ENCODE peak calls at places on chromosomes 2 and 18, in nine cellular contexts. G is HFF-Myc, X is tibial artery, T is esophagus squamous epithelium, P is upper lobe of right lung, I is brain microvascular endothelial cell, D is hepatocyte, V is astrocyte of the spinal cord, B is foreskin fibroblast. W is an unnamed sample.

GRCh38 chr2:224038049-224038829 is 847 bp downstream of the SERPINE2 start:
- DNase-seq in G (no peak), X (no peak), T (no peak), P (peak), I (no peak), D (peak), V (peak), B (peak), W (no peak)

GRCh38 chr2:15568874-15569273 is 7.7 kb upstream of the NBAS start:
- DNase-seq in G (no peak), X (no peak), T (no peak), P (no peak), I (no peak), D (no peak), V (no peak), B (no peak), W (no peak)

GRCh38 chr2:134489732-134490384 is 228.9 kb downstream of the TMEM163 start:
- DNase-seq in G (no peak), X (no peak), T (no peak), P (no peak), I (no peak), D (no peak), V (no peak), B (no peak), W (no peak)

GRCh38 chr2:214529021-214529420 is 118.2 kb downstream of the VWC2L start:
- DNase-seq in G (no peak), X (no peak), T (no peak), P (no peak), I (no peak), D (no peak), V (no peak), B (no peak), W (no peak)

GRCh38 chr2:55097462-55098410 is 47.5 kb upstream of the RTN4 start:
- DNase-seq in G (no peak), X (no peak), T (no peak), P (no peak), I (no peak), D (peak), V (no peak), B (no peak), W (no peak)

GRCh38 chr2:232883116-232883721 is 13.2 kb downstream of the SNORC start:
- DNase-seq in G (no peak), X (no peak), T (no peak), P (peak), I (no peak), D (no peak), V (no peak), B (no peak), W (no peak)

GRCh38 chr2:61911510-61911909 is 6.0 kb downstream of the COMMD1 start:
- DNase-seq in G (no peak), X (no peak), T (no peak), P (no peak), I (no peak), D (no peak), V (no peak), B (no peak), W (no peak)

GRCh38 chr18:43931439-43931838 is 654.1 kb upstream of the SYT4 start:
- DNase-seq in G (peak), X (no peak), T (no peak), P (no peak), I (no peak), D (no peak), V (no peak), B (peak), W (no peak)

GRCh38 chr18:45856526-45856925 is 31.1 kb downstream of the SIGLEC15 start:
- DNase-seq in G (no peak), X (no peak), T (no peak), P (no peak), I (peak), D (no peak), V (peak), B (peak), W (peak)

GRCh38 chr2:229970406-229970805 is 48.1 kb downstream of the FBXO36 start:
- DNase-seq in G (no peak), X (no peak), T (no peak), P (no peak), I (no peak), D (no peak), V (no peak), B (no peak), W (no peak)

GRCh38 chr2:67225287-67225973 is 171.7 kb upstream of the ETAA1 start:
- DNase-seq in G (no peak), X (no peak), T (no peak), P (no peak), I (no peak), D (no peak), V (no peak), B (no peak), W (no peak)

GRCh38 chr2:130776550-130776949 is 21.2 kb downstream of the AMER3 start:
- DNase-seq in G (no peak), X (no peak), T (no peak), P (no peak), I (no peak), D (no peak), V (no peak), B (no peak), W (no peak)

GRCh38 chr2:46490521-46491141 is 11.3 kb downstream of the TMEM247 start:
- DNase-seq in G (no peak), X (peak), T (no peak), P (peak), I (no peak), D (no peak), V (peak), B (peak), W (no peak)

GRCh38 chr2:232103140-232103737 is 141.7 kb downstream of the DIS3L2 start:
- DNase-seq in G (no peak), X (no peak), T (no peak), P (no peak), I (no peak), D (no peak), V (peak), B (peak), W (no peak)

GRCh38 chr18:51196116-51196810 is 1.2 kb downstream of the MEX3C start:
- DNase-seq in G (no peak), X (peak), T (peak), P (peak), I (peak), D (peak), V (no peak), B (peak), W (no peak)

GRCh38 chr2:55419236-55419513 is 481 bp downstream of the CCDC88A start:
- DNase-seq in G (peak), X (no peak), T (no peak), P (no peak), I (no peak), D (no peak), V (peak), B (peak), W (no peak)

GRCh38 chr2:17076535-17076934 is 410.9 kb upstream of the CYRIA start:
- DNase-seq in G (no peak), X (no peak), T (no peak), P (no peak), I (peak), D (no peak), V (no peak), B (peak), W (no peak)

GRCh38 chr2:220064282-220065042 is 437.0 kb downstream of the SLC4A3 start:
- DNase-seq in G (no peak), X (no peak), T (no peak), P (no peak), I (no peak), D (no peak), V (no peak), B (no peak), W (no peak)

GRCh38 chr2:173075056-173075780 is 428 bp upstream of the MAP3K20 start:
- DNase-seq in G (no peak), X (no peak), T (no peak), P (no peak), I (no peak), D (no peak), V (no peak), B (no peak), W (no peak)

GRCh38 chr2:74316616-74317295 is 26.5 kb downstream of the SLC4A5 start:
- DNase-seq in G (no peak), X (no peak), T (no peak), P (no peak), I (no peak), D (peak), V (no peak), B (no peak), W (no peak)

GRCh38 chr2:54040250-54040649 is 69.5 kb upstream of the PSME4 start:
- DNase-seq in G (no peak), X (no peak), T (no peak), P (no peak), I (no peak), D (no peak), V (no peak), B (peak), W (no peak)

GRCh38 chr2:170019060-170019805 is 158.7 kb upstream of the MYO3B start:
- DNase-seq in G (no peak), X (no peak), T (no peak), P (no peak), I (no peak), D (no peak), V (no peak), B (no peak), W (no peak)

GRCh38 chr2:205060269-205060668 is 515.0 kb downstream of the PARD3B start:
- DNase-seq in G (peak), X (no peak), T (no peak), P (no peak), I (peak), D (peak), V (peak), B (peak), W (peak)

GRCh38 chr2:36172828-36173227 is 182.8 kb upstream of the CRIM1 start:
- DNase-seq in G (no peak), X (no peak), T (no peak), P (no peak), I (no peak), D (no peak), V (peak), B (no peak), W (no peak)

GRCh38 chr2:196696423-196697073 is 57.0 kb downstream of the CCDC150 start:
- DNase-seq in G (peak), X (no peak), T (no peak), P (no peak), I (peak), D (peak), V (peak), B (peak), W (no peak)

GRCh38 chr18:11951390-11951851 is 29.9 kb upstream of the IMPA2 start:
- DNase-seq in G (no peak), X (no peak), T (no peak), P (no peak), I (no peak), D (peak), V (no peak), B (no peak), W (no peak)

GRCh38 chr18:3931013-3931315 is 481.0 kb downstream of the TGIF1 start:
- DNase-seq in G (no peak), X (no peak), T (no peak), P (no peak), I (no peak), D (no peak), V (no peak), B (no peak), W (no peak)

GRCh38 chr18:48230459-48231113 is 178.6 kb downstream of the ZBTB7C start:
- DNase-seq in G (no peak), X (no peak), T (no peak), P (peak), I (peak), D (peak), V (peak), B (peak), W (no peak)

GRCh38 chr2:74876081-74876886 is 42.4 kb downstream of the HK2 start:
- DNase-seq in G (no peak), X (no peak), T (no peak), P (peak), I (peak), D (peak), V (peak), B (peak), W (no peak)

GRCh38 chr18:2441544-2441943 is 129.8 kb downstream of the METTL4 start:
- DNase-seq in G (peak), X (no peak), T (no peak), P (no peak), I (peak), D (no peak), V (peak), B (peak), W (no peak)

GRCh38 chr2:118095610-118096009 is 7.3 kb downstream of the INSIG2 start:
- DNase-seq in G (no peak), X (no peak), T (no peak), P (no peak), I (peak), D (no peak), V (no peak), B (no peak), W (no peak)

GRCh38 chr2:196390243-196391148 is 219.1 kb upstream of the STK17B start:
- DNase-seq in G (no peak), X (no peak), T (no peak), P (no peak), I (peak), D (no peak), V (no peak), B (no peak), W (no peak)

GRCh38 chr2:205883965-205884364 is 201.7 kb downstream of the NRP2 start:
- DNase-seq in G (no peak), X (no peak), T (no peak), P (no peak), I (no peak), D (no peak), V (no peak), B (no peak), W (no peak)

DNA sequence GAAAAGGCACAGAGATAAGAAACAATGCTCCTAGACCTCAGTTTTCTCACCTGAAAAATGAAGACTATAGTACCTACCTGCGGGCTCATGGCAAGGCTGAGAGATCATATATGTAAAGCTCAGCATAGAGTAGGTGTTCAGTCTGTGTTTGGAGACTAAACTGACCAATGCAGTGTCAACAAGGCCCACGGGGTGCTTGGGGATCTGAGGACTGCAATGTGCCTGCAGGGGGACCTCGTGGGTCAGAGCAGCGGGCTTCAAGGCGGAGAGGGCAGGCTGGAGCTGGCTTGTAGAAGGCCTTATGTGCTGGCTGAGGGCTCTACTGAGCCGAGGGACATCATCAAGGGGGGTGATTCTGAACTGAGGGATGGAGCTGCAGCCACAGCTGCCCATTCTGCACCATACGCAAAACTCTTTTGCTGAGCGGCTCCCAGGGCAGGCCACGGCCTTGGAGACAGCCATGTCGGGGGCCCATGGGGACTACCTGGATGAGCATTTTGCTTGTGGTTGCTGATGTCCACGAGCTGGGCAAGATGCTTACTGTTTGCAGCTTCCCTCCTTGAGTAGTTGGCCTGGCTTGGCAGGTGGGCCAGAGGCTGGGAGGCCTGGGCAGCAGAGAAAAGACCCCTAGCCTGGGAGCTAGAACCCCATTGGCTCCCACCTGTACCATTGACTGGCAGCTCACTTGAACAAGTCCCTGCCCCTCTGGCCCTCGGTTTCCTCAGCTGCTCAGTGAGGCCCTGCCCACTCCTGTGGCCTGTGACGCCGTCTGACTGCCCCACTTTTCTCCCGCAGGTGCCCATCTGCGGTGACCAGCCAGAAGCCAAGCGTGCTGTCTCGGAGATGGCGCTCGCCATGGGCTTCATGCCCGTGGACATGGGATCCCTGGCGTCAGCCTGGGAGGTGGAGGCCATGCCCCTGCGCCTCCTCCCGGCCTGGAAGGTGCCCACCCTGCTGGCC is 23.5 kb downstream of the STEAP3 start:
- DNase-seq in G (no peak), X (peak), T (no peak), P (peak), I (no peak), D (no peak), V (no peak), B (no peak), W (no peak)
- TF ChIP-seq CTCF in G (no peak), X (no peak), T (no peak), P (no peak), I (no peak), D (no peak), V (no peak), B (no peak), W (no peak)

GRCh38 chr2:234444888-234445287 is 52.0 kb downstream of the ARL4C start:
- DNase-seq in G (no peak), X (no peak), T (no peak), P (no peak), I (peak), D (no peak), V (peak), B (peak), W (peak)
- H3K4me3 ChIP-seq in G (no peak), X (no peak), T (no peak), P (no peak), I (no peak), D (no peak), V (no peak), B (no peak), W (no peak)

GRCh38 chr2:133286326-133286922 is 281.8 kb downstream of the NCKAP5 start:
- DNase-seq in G (no peak), X (no peak), T (no peak), P (no peak), I (no peak), D (no peak), V (no peak), B (peak), W (no peak)
- TF ChIP-seq CTCF in G (no peak), X (no peak), T (no peak), P (no peak), I (no peak), D (no peak), V (no peak), B (peak), W (no peak)

DNA sequence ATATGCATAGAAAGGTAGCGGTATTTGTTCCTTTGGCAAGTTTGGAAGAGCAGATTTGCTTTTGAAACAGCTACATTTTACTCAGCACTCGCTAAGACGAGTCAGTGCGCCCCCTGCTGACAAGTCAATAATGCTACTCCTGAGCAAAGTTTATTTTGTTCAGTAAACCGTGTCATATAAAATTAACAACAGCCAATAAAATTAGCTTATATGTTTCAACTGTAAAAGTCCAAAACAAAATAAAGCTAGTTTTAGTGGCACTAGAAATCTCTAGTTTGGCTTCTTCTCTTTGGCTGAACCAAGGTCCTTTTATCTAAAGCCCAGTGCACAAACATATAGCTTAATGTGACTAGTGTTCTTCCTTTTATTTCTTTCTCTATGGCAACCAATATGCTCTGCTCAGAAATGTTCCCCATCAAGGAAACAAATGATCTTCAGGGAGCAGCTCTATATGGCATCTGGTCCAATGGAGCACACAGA is 4.3 kb upstream of the POU3F3 start:
- DNase-seq in G (peak), X (no peak), T (no peak), P (peak), I (peak), D (peak), V (peak), B (peak), W (peak)
- H3K4me3 ChIP-seq in G (no peak), X (no peak), T (no peak), P (no peak), I (no peak), D (no peak), V (no peak), B (no peak), W (no peak)

W was measured in AG04449.